ENCODE peak calls at places on chromosomes 5 and 9, in nine cellular contexts. I, U, O, Q, E, F, V, L and D are unnamed samples.

GRCh38 chr9:121201045-121201737 is 478 bp downstream of the RAB14 start:
- DNase-seq in U (no peak), I (no peak), F (no peak), O (peak), L (peak), Q (peak), E (peak), V (peak), D (peak)

GRCh38 chr9:114238919-114239879 is 83.7 kb upstream of the ORM1 start:
- DNase-seq in I (no peak), O (no peak), V (no peak), Q (no peak), U (no peak), F (no peak), E (no peak), L (no peak), D (peak)

GRCh38 chr9:3467593-3468219 is 58.1 kb downstream of the RFX3 start:
- DNase-seq in L (peak), O (peak), F (peak), I (peak), Q (peak), V (peak), U (no peak), E (peak), D (no peak)

GRCh38 chr5:172769598-172770373 is 1.2 kb downstream of the DUSP1 start:
- DNase-seq in L (no peak), Q (peak), I (no peak), E (peak), O (no peak), F (peak), U (no peak), V (peak), D (no peak)

GRCh38 chr9:123985869-123986268 is 25.7 kb upstream of the LHX2 start:
- DNase-seq in I (no peak), U (no peak), O (no peak), Q (no peak), V (no peak), E (no peak), F (no peak), L (no peak), D (no peak)

GRCh38 chr9:26863074-26863473 is 29.5 kb downstream of the CAAP1 start:
- DNase-seq in Q (no peak), E (no peak), V (no peak), L (no peak), I (peak), U (no peak), O (no peak), F (no peak), D (no peak)

GRCh38 chr5:146699129-146699528 is 179.4 kb downstream of the PPP2R2B start:
- DNase-seq in Q (no peak), O (no peak), I (no peak), L (no peak), E (no peak), F (no peak), V (no peak), U (no peak), D (no peak)

GRCh38 chr5:131589510-131590348 is 45.3 kb downstream of the RAPGEF6 start:
- DNase-seq in F (peak), E (no peak), V (no peak), L (no peak), U (no peak), Q (peak), O (no peak), I (peak), D (no peak)

GRCh38 chr9:2210201-2210600 is 195.1 kb downstream of the SMARCA2 start:
- DNase-seq in O (no peak), V (no peak), E (no peak), F (no peak), U (no peak), I (peak), L (no peak), Q (no peak), D (no peak)

GRCh38 chr5:75567710-75568109 is 43.5 kb upstream of the ANKDD1B start:
- DNase-seq in Q (no peak), V (no peak), E (no peak), L (no peak), I (peak), U (no peak), F (no peak), O (no peak), D (no peak)

GRCh38 chr9:84538879-84539278 is 130.7 kb upstream of the NTRK2 start:
- DNase-seq in E (no peak), U (no peak), O (no peak), V (no peak), Q (no peak), L (no peak), F (no peak), I (no peak), D (no peak)

GRCh38 chr5:140342287-140342686 is 4.1 kb downstream of the HBEGF start:
- DNase-seq in I (no peak), F (no peak), V (no peak), U (no peak), L (no peak), E (no peak), O (no peak), Q (no peak), D (no peak)

GRCh38 chr9:120937127-120937526 is 10.5 kb upstream of the TRAF1 start:
- DNase-seq in U (no peak), O (no peak), E (peak), L (no peak), F (peak), V (no peak), Q (no peak), I (no peak), D (no peak)

GRCh38 chr5:140806834-140807775 is at the start of gene PCDHA4:
- DNase-seq in U (no peak), O (no peak), E (peak), V (no peak), L (no peak), F (peak), Q (no peak), I (peak), D (peak)

GRCh38 chr9:70589571-70590263 is 175.3 kb upstream of the KLF9 start:
- DNase-seq in O (no peak), I (no peak), U (no peak), F (peak), L (no peak), E (peak), Q (no peak), V (peak), D (no peak)

GRCh38 chr5:177473461-177473991 is at the start of gene DBN1:
- DNase-seq in O (peak), F (peak), E (peak), Q (no peak), U (no peak), V (no peak), I (peak), L (no peak), D (no peak)

GRCh38 chr5:71873202-71873601 is 154.1 kb downstream of the CARTPT start:
- DNase-seq in U (peak), V (no peak), Q (no peak), I (no peak), L (no peak), O (no peak), F (no peak), E (no peak), D (no peak)

GRCh38 chr5:172607213-172607793 is 33.8 kb upstream of the NEURL1B start:
- DNase-seq in F (peak), Q (no peak), I (no peak), O (no peak), E (peak), V (no peak), U (no peak), L (no peak), D (no peak)

GRCh38 chr5:60497706-60498500 is 202.1 kb downstream of the DEPDC1B start:
- DNase-seq in V (no peak), Q (no peak), L (no peak), I (peak), U (no peak), E (no peak), O (no peak), F (no peak), D (no peak)

DNA sequence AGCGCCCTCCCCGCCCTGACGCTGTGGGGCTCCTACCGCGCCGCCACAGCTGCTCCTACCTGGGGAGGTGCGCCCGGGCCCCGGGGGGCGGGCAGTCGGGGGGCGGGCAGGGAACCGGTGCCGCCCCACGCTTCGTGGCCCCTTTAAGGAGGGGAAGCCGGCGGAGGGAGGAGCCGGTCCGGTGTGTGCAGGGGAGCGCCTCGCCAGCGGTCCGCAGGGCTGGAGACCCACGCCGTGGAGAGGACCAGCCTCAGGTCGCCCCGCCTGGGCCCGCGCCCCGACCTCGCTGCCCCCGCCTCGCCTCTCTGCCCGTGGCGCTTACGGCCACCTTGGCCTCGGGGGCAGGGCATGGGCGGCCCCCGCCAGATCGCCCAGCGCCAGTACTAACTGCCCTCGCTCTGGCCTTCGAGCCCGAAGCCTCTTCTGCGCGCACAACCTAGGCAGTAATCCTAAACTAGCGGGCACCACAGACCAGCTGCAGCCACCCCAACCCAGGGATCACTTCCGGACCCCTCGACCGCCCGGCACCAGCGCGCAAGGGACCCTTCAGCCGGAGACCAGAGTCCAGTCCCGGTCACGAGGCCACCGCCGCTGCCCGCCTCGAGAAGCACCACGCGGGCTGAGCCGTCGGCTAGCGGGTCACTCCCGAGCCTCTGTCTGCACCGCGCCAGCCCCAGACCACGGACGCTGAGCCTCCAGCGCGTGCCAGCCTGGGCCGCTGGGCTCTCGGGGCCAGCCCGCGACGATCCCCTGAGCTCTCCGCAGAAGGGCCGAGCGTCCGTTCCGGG is at the start of gene FOXE1:
- DNase-seq in V (no peak), U (no peak), E (no peak), L (no peak), O (no peak), F (no peak), I (no peak), Q (no peak), D (no peak)
- H3K27ac ChIP-seq in V (no peak), U (no peak), E (no peak), L (no peak), O (no peak), F (no peak), I (no peak), Q (no peak), D (no peak)

DNA sequence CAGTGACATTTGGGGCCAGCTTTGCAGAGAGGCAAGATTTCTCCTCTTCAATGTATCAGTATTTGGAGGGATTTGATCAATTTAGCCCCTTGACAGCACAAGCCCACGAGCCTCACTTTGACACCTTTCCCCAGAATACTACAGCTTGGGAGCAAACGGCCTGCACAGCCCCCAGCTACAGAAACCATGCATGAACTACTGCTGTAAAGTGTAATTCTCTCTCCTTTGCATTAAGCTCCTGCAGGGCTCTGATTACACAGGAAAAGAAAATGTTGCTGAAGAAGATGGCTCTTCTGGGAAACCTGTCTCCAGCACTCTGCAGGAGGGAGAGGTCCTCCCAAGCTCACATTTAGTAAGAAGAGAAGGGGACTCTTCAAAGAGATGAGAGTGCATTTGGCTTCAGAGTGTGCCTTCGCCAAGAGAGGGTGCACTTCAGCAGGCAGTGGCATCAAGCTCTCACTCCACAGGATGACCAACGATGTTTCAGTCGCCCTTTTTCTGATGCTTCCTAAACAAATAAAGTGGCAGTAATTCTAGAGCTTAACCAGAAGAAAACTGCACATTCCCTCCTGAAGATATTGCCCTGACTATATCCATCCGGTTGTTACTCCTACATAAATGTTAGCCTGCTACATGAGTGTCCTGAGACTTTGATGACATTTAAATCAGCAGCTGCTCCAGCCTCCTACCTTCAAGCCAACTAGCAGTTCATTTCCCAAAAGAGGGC is 272.1 kb downstream of the AUH start:
- DNase-seq in U (no peak), Q (no peak), O (peak), E (no peak), V (no peak), L (no peak), F (no peak), I (peak), D (no peak)
- TF ChIP-seq CTCF in U (peak), Q (no peak), O (peak), E (peak), V (no peak), L (peak), F (no peak), I (peak), D (peak)

DNA sequence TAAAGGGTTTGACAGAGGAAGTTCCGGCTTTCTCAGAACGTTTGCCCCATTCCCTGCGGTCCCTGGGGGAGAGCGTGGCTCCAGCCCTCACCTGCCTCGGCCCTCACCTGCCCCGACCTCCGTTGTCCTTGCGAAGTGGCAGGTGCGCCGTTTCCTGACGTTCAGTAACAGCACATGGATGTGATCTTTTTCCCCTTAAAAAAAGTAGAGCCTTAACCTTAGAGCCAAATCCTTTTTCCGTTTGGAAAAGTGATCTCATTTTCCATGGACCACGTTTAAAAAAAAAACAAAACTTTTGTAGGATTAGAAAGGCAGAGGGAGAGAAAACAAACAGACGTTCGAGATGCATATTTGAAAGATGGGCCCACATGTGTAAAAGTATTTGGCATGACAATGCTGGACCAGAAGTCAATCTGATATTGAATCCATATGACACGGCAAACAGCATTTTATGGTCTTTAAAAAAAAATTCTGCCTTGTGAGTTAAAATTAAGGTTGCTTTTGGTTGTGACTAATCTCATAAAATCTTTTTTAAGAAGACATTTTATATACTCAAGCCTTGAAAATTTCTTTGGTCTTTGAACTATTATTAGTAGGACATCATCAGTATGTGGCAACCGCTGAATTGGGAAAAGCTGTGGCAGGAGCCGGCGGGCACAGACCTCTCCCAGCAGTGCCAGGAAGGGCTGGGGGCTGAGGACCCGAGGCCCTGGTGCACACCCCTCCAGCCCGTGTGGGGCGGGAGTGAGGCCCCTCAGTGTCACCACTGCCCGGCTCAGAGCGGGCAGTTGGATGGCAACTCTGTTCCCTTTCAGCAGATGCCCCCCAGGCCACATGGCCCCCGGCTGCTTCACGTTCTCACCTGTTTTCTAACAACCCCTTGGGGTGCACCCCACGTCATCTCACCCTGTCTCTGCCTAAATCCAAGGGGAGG is 42.4 kb upstream of the EXOC3 start:
- DNase-seq in U (no peak), O (no peak), Q (no peak), E (peak), V (peak), F (peak), I (peak), L (no peak), D (no peak)
- H3K27ac ChIP-seq in U (no peak), O (peak), Q (no peak), E (no peak), V (peak), F (peak), I (no peak), L (peak), D (no peak)

DNA sequence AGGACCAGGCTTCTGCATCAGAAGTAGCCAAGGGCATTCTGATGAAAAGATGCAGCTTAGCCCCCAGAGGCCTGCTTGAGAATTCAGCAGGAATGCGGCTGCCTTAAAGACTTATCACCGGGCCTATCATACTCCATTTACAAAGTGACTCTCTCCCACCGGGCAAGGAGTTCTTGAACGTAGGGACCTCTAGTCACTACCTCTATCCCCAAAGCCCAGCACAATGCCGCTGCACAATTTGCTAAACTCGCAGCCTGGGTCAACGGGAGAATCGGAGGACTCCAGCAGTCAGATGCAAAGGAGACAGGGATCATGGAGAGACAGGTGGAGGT is 663 bp downstream of the PDCL start:
- DNase-seq in O (no peak), F (no peak), I (no peak), V (no peak), U (no peak), L (no peak), Q (no peak), E (no peak), D (no peak)
- TF ChIP-seq CTCF in O (no peak), F (no peak), I (no peak), V (no peak), U (no peak), L (no peak), Q (no peak), E (no peak), D (no peak)

GRCh38 chr5:97021416-97021815 is 85.5 kb downstream of the LNPEP start:
- DNase-seq in F (no peak), L (no peak), E (no peak), U (no peak), O (no peak), I (no peak), V (no peak), Q (no peak), D (no peak)

GRCh38 chr5:97022898-97023297 is 87.0 kb downstream of the LNPEP start:
- DNase-seq in E (no peak), I (no peak), F (no peak), V (no peak), Q (no peak), U (no peak), L (no peak), O (no peak), D (no peak)

GRCh38 chr5:97026721-97027120 is 90.8 kb downstream of the LNPEP start:
- DNase-seq in F (no peak), E (no peak), V (no peak), I (no peak), L (no peak), U (no peak), O (no peak), Q (no peak), D (no peak)
- H3K27ac ChIP-seq in F (no peak), E (no peak), V (no peak), I (no peak), L (no peak), U (no peak), O (no peak), Q (no peak), D (no peak)

GRCh38 chr9:80571953-80572352 is 1000.2 kb downstream of the TLE4 start:
- DNase-seq in O (no peak), U (no peak), F (no peak), I (no peak), L (no peak), E (no peak), V (no peak), Q (no peak), D (no peak)
- TF ChIP-seq CTCF in O (no peak), U (no peak), F (no peak), I (no peak), L (no peak), E (no peak), V (no peak), Q (no peak), D (no peak)

DNA sequence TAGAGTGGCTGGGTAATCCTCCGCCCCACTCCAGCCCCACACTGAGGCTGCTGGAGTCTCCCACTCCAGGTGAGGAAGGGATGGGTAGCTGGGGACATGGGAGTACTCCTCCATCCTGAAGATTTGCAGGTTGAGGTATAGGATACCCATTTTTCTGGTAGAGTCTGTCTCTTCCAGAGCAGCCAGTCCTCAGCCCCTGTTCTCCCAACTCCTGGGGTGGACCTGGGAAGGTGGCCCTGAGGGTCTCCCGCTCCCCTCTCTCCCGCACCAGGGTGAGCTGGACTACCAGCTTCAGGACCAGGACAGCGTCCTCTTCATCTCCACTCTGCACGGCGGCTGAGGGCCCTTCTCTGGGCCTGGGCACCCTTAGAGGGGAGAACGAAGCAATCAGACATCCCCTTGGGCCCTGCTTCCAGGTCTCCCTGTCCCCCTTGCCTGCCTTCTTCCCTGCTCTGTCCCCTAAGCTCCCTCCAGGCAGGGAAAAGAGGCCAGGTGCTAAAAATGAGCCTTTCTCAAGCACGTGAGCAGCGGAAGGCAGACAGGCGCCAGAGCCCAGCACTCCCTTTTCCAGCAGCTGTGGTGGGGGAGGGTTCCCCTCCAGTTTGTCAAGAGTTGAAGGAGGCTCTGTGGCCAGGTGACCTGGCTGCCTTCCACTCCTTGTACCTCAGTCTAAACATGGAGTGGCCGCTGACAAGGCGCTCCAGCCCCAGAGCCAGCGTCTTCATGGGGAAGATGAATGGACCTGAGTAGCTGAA is 18.4 kb downstream of the URM1 start:
- DNase-seq in I (no peak), O (no peak), E (no peak), Q (no peak), F (no peak), U (no peak), L (peak), V (no peak), D (no peak)
- H3K27ac ChIP-seq in I (no peak), O (no peak), E (no peak), Q (no peak), F (no peak), U (no peak), L (no peak), V (no peak), D (no peak)